ENCODE peak calls at places on chromosomes 13 and 19, in five cellular contexts. One of them, this sample, is unnamed.

GRCh38 chr19:46299004-46299509 is 2.2 kb downstream of the HIF3A start:
- DNase-seq in body of pancreas: peak
- DNase-seq in IMR-90: peak
- DNase-seq in heart left ventricle: peak
- DNase-seq in tibial nerve: peak
- DNase-seq in this sample: peak

GRCh38 chr19:48926909-48927308 is 6.6 kb upstream of the DHDH start:
- DNase-seq in IMR-90: peak
- DNase-seq in heart left ventricle: peak
- DNase-seq in body of pancreas: peak
- DNase-seq in tibial nerve: peak
- DNase-seq in this sample: no peak

GRCh38 chr13:42574435-42575311 is 721 bp downstream of the TNFSF11 start:
- DNase-seq in body of pancreas: no peak
- DNase-seq in IMR-90: no peak
- DNase-seq in tibial nerve: no peak
- DNase-seq in heart left ventricle: no peak
- DNase-seq in this sample: peak

GRCh38 chr19:33438987-33439781 is 65.7 kb downstream of the CEBPG start:
- DNase-seq in heart left ventricle: no peak
- DNase-seq in tibial nerve: no peak
- DNase-seq in body of pancreas: no peak
- DNase-seq in IMR-90: no peak
- DNase-seq in this sample: no peak

GRCh38 chr19:51690359-51691121 is 2.6 kb upstream of the SPACA6 start:
- DNase-seq in tibial nerve: peak
- DNase-seq in heart left ventricle: peak
- DNase-seq in body of pancreas: peak
- DNase-seq in IMR-90: peak
- DNase-seq in this sample: peak

GRCh38 chr19:35753634-35754364 is 3.0 kb downstream of the HSPB6 start:
- DNase-seq in body of pancreas: no peak
- DNase-seq in heart left ventricle: no peak
- DNase-seq in tibial nerve: no peak
- DNase-seq in IMR-90: no peak
- DNase-seq in this sample: no peak

GRCh38 chr19:34228347-34228746 is 26.0 kb upstream of the GARRE1 start:
- DNase-seq in IMR-90: peak
- DNase-seq in body of pancreas: no peak
- DNase-seq in tibial nerve: no peak
- DNase-seq in heart left ventricle: no peak
- DNase-seq in this sample: no peak

GRCh38 chr19:7426986-7427385 is 61.8 kb downstream of the PEX11G start:
- DNase-seq in IMR-90: no peak
- DNase-seq in heart left ventricle: no peak
- DNase-seq in tibial nerve: no peak
- DNase-seq in body of pancreas: no peak
- DNase-seq in this sample: no peak

GRCh38 chr19:1907563-1908363 is 2.6 kb downstream of the ADAT3 start:
- DNase-seq in tibial nerve: no peak
- DNase-seq in body of pancreas: peak
- DNase-seq in IMR-90: no peak
- DNase-seq in heart left ventricle: no peak
- DNase-seq in this sample: no peak

GRCh38 chr13:99830931-99831330 is 140.6 kb downstream of the ZIC5 start:
- DNase-seq in IMR-90: no peak
- DNase-seq in body of pancreas: no peak
- DNase-seq in heart left ventricle: no peak
- DNase-seq in tibial nerve: no peak
- DNase-seq in this sample: no peak

GRCh38 chr19:11480927-11481776 is at the start of gene ELAVL3:
- DNase-seq in tibial nerve: no peak
- DNase-seq in body of pancreas: no peak
- DNase-seq in heart left ventricle: no peak
- DNase-seq in IMR-90: no peak
- DNase-seq in this sample: no peak

GRCh38 chr13:32622827-32623226 is 36.6 kb downstream of the PDS5B start:
- DNase-seq in tibial nerve: no peak
- DNase-seq in body of pancreas: no peak
- DNase-seq in heart left ventricle: no peak
- DNase-seq in IMR-90: no peak
- DNase-seq in this sample: no peak

GRCh38 chr13:45540864-45541263 is 74.7 kb downstream of the ERICH6B start:
- DNase-seq in tibial nerve: no peak
- DNase-seq in body of pancreas: no peak
- DNase-seq in heart left ventricle: no peak
- DNase-seq in IMR-90: no peak
- DNase-seq in this sample: no peak

GRCh38 chr13:112522578-112522977 is 65.4 kb downstream of the TUBGCP3 start:
- DNase-seq in tibial nerve: no peak
- DNase-seq in heart left ventricle: no peak
- DNase-seq in IMR-90: peak
- DNase-seq in body of pancreas: no peak
- DNase-seq in this sample: no peak

GRCh38 chr19:15072930-15073647 is 8.9 kb upstream of the OR1I1 start:
- DNase-seq in heart left ventricle: no peak
- DNase-seq in IMR-90: no peak
- DNase-seq in tibial nerve: no peak
- DNase-seq in body of pancreas: no peak
- DNase-seq in this sample: no peak

GRCh38 chr19:24159707-24160106 is 72.7 kb downstream of the ZNF254 start:
- DNase-seq in tibial nerve: no peak
- DNase-seq in heart left ventricle: no peak
- DNase-seq in IMR-90: peak
- DNase-seq in body of pancreas: no peak
- DNase-seq in this sample: no peak

GRCh38 chr13:98450495-98451167 is 126.3 kb downstream of the STK24 start:
- DNase-seq in tibial nerve: no peak
- DNase-seq in body of pancreas: no peak
- DNase-seq in heart left ventricle: peak
- DNase-seq in IMR-90: no peak
- DNase-seq in this sample: no peak

GRCh38 chr13:113820813-113821651 is 42.8 kb downstream of the GAS6 start:
- DNase-seq in IMR-90: peak
- DNase-seq in heart left ventricle: peak
- DNase-seq in body of pancreas: peak
- DNase-seq in tibial nerve: peak
- DNase-seq in this sample: no peak
- TF ChIP-seq POLR2A in IMR-90: peak
- TF ChIP-seq POLR2A in heart left ventricle: no peak
- TF ChIP-seq POLR2A in body of pancreas: no peak
- TF ChIP-seq POLR2A in tibial nerve: no peak
- TF ChIP-seq POLR2A in this sample: no peak

GRCh38 chr19:5694952-5695648 is 5.0 kb downstream of the RPL36 start:
- DNase-seq in body of pancreas: no peak
- DNase-seq in heart left ventricle: no peak
- DNase-seq in IMR-90: no peak
- DNase-seq in tibial nerve: no peak
- DNase-seq in this sample: no peak
- TF ChIP-seq POLR2A in body of pancreas: no peak
- TF ChIP-seq POLR2A in heart left ventricle: no peak
- TF ChIP-seq POLR2A in IMR-90: no peak
- TF ChIP-seq POLR2A in tibial nerve: no peak
- TF ChIP-seq POLR2A in this sample: no peak

DNA sequence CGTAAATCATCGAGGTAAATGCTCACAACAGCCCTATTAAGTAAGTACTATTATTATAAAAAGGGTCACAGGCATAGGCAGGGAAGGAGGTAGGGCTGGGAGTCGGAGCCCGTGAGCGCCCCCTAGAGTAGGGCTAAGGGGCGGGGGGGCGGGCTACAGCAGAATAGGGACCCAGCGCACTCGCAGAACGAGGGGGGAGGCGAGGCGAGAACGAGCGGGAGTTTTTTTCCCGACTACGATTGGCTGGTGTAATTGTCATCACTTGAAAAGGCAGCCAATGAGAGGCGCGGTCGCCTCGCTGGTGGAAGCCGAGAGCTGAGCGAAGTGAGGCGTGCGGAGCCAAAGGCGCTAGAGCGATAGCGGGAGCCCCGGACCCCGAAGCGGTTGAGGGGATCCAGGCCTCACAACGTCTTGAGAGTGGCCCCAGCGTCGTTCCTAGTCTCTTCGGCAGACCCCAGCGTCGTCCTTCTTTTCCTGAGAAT is 24.2 kb downstream of the KEAP1 start:
- DNase-seq in body of pancreas: peak
- DNase-seq in heart left ventricle: peak
- DNase-seq in IMR-90: peak
- DNase-seq in tibial nerve: peak
- DNase-seq in this sample: peak
- TF ChIP-seq POLR2A in body of pancreas: no peak
- TF ChIP-seq POLR2A in heart left ventricle: no peak
- TF ChIP-seq POLR2A in IMR-90: no peak
- TF ChIP-seq POLR2A in tibial nerve: no peak
- TF ChIP-seq POLR2A in this sample: no peak

GRCh38 chr13:113936166-113936565 is 37.7 kb downstream of the C13orf46 start:
- DNase-seq in heart left ventricle: no peak
- DNase-seq in tibial nerve: no peak
- DNase-seq in IMR-90: no peak
- DNase-seq in body of pancreas: no peak
- DNase-seq in this sample: no peak
- TF ChIP-seq POLR2A in heart left ventricle: no peak
- TF ChIP-seq POLR2A in tibial nerve: no peak
- TF ChIP-seq POLR2A in IMR-90: no peak
- TF ChIP-seq POLR2A in body of pancreas: no peak
- TF ChIP-seq POLR2A in this sample: no peak

GRCh38 chr19:12791345-12792047 is at the start of gene JUNB:
- DNase-seq in body of pancreas: peak
- DNase-seq in heart left ventricle: peak
- DNase-seq in IMR-90: peak
- DNase-seq in tibial nerve: peak
- DNase-seq in this sample: peak

GRCh38 chr19:12793290-12794195 is 2.3 kb downstream of the JUNB start:
- DNase-seq in tibial nerve: peak
- DNase-seq in body of pancreas: peak
- DNase-seq in IMR-90: peak
- DNase-seq in heart left ventricle: peak
- DNase-seq in this sample: peak

GRCh38 chr19:12792853-12793289 is 1.6 kb downstream of the JUNB start:
- DNase-seq in body of pancreas: peak
- DNase-seq in heart left ventricle: no peak
- DNase-seq in tibial nerve: no peak
- DNase-seq in IMR-90: no peak
- DNase-seq in this sample: no peak

GRCh38 chr19:12790628-12791344 is 500 bp upstream of the JUNB start:
- DNase-seq in heart left ventricle: no peak
- DNase-seq in body of pancreas: no peak
- DNase-seq in tibial nerve: no peak
- DNase-seq in IMR-90: no peak
- DNase-seq in this sample: no peak

DNA sequence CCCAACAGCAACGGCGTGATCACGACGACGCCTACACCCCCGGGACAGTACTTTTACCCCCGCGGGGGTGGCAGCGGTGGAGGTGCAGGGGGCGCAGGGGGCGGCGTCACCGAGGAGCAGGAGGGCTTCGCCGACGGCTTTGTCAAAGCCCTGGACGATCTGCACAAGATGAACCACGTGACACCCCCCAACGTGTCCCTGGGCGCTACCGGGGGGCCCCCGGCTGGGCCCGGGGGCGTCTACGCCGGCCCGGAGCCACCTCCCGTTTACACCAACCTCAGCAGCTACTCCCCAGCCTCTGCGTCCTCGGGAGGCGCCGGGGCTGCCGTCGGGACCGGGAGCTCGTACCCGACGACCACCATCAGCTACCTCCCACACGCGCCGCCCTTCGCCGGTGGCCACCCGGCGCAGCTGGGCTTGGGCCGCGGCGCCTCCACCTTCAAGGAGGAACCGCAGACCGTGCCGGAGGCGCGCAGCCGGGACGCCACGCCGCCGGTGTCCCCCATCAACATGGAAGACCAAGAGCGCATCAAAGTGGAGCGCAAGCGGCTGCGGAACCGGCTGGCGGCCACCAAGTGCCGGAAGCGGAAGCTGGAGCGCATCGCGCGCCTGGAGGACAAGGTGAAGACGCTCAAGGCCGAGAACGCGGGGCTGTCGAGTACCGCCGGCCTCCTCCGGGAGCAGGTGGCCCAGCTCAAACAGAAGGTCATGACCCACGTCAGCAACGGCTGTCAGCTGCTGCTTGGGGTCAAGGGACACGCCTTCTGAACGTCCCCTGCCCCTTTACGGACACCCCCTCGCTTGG is 964 bp downstream of the JUNB start:
- DNase-seq in tibial nerve: no peak
- DNase-seq in body of pancreas: peak
- DNase-seq in heart left ventricle: peak
- DNase-seq in IMR-90: peak
- DNase-seq in this sample: peak
- TF ChIP-seq POLR2A in tibial nerve: no peak
- TF ChIP-seq POLR2A in body of pancreas: peak
- TF ChIP-seq POLR2A in heart left ventricle: no peak
- TF ChIP-seq POLR2A in IMR-90: no peak
- TF ChIP-seq POLR2A in this sample: peak